ENCODE peak calls at places on chromosomes 2 and 18, in nine cellular contexts. V is NCI-H1417, K is fibroblast of mammary gland, H is AG04450, M is hypothalamus, Q is globus pallidus, D is left ventricle myocardium superior, L is substantia nigra, T is cardiac muscle cell. A is an unnamed sample.

GRCh38 chr18:22493940-22494339 is 76.2 kb upstream of the CTAGE1 start:
- DNase-seq in V (no peak), K (peak), H (no peak), M (no peak), Q (no peak), D (no peak), L (no peak), T (peak), A (no peak)

GRCh38 chr2:141041281-141041680 is 1089.5 kb downstream of the LRP1B start:
- DNase-seq in V (no peak), K (no peak), H (no peak), M (no peak), Q (no peak), D (no peak), L (no peak), T (peak), A (no peak)

GRCh38 chr2:27255187-27255586 is 7.7 kb downstream of the SLC30A3 start:
- DNase-seq in V (no peak), K (no peak), H (no peak), M (no peak), Q (no peak), D (no peak), L (no peak), T (no peak), A (no peak)

GRCh38 chr2:208134928-208135586 is 5.4 kb upstream of the CRYGC start:
- DNase-seq in V (no peak), K (no peak), H (no peak), M (no peak), Q (no peak), D (no peak), L (no peak), T (no peak), A (no peak)

GRCh38 chr2:50791271-50791670 is 240.7 kb downstream of the NRXN1 start:
- DNase-seq in V (no peak), K (no peak), H (no peak), M (no peak), Q (no peak), D (no peak), L (no peak), T (no peak), A (no peak)

GRCh38 chr2:68487773-68488355 is 20.5 kb downstream of the APLF start:
- DNase-seq in V (peak), K (peak), H (no peak), M (no peak), Q (no peak), D (no peak), L (no peak), T (peak), A (no peak)

GRCh38 chr2:43054367-43054766 is 172.0 kb downstream of the ZFP36L2 start:
- DNase-seq in V (no peak), K (no peak), H (no peak), M (no peak), Q (no peak), D (peak), L (no peak), T (no peak), A (no peak)

GRCh38 chr2:117339980-117340379 is 474.5 kb upstream of the DDX18 start:
- DNase-seq in V (no peak), K (no peak), H (no peak), M (no peak), Q (no peak), D (no peak), L (no peak), T (no peak), A (no peak)

A was measured in nucleus accumbens.